ENCODE peak calls at places on chromosomes 3 and 15, in nine cellular contexts. M, X, W, A, R, D, S, G and B are unnamed samples.

GRCh38 chr15:40058476-40059140 is 19.6 kb upstream of the SRP14 start:
- DNase-seq in M (no peak), X (no peak), W (no peak), A (no peak), R (no peak), D (peak), S (no peak), G (peak), B (no peak)

GRCh38 chr3:54053882-54054281 is 68.5 kb upstream of the CACNA2D3 start:
- DNase-seq in M (no peak), X (no peak), W (no peak), A (no peak), R (no peak), D (no peak), S (no peak), G (no peak), B (no peak)

GRCh38 chr3:176577462-176577861 is 619.8 kb downstream of the TBL1XR1 start:
- DNase-seq in M (no peak), X (no peak), W (no peak), A (no peak), R (no peak), D (no peak), S (no peak), G (no peak), B (no peak)

GRCh38 chr3:177484926-177485325 is 287.6 kb upstream of the TBL1XR1 start:
- DNase-seq in M (no peak), X (no peak), W (no peak), A (no peak), R (no peak), D (no peak), S (no peak), G (no peak), B (no peak)

GRCh38 chr3:5813521-5813920 is 626.0 kb downstream of the EDEM1 start:
- DNase-seq in M (no peak), X (no peak), W (no peak), A (no peak), R (no peak), D (no peak), S (no peak), G (no peak), B (no peak)

GRCh38 chr3:60355825-60356224 is 895.4 kb downstream of the FHIT start:
- DNase-seq in M (no peak), X (no peak), W (no peak), A (no peak), R (no peak), D (no peak), S (no peak), G (no peak), B (no peak)

GRCh38 chr15:74400915-74401757 is 32.6 kb downstream of the SEMA7A start:
- DNase-seq in M (no peak), X (no peak), W (no peak), A (no peak), R (no peak), D (peak), S (no peak), G (no peak), B (no peak)

GRCh38 chr3:173397161-173398110 is at the start of gene NLGN1:
- DNase-seq in M (peak), X (peak), W (peak), A (no peak), R (no peak), D (peak), S (peak), G (peak), B (peak)

GRCh38 chr15:29135702-29136426 is 133.8 kb downstream of the NSMCE3 start:
- DNase-seq in M (no peak), X (no peak), W (no peak), A (no peak), R (no peak), D (no peak), S (no peak), G (peak), B (no peak)

GRCh38 chr3:187832202-187832601 is 86.9 kb upstream of the BCL6 start:
- DNase-seq in M (no peak), X (no peak), W (no peak), A (no peak), R (no peak), D (no peak), S (no peak), G (no peak), B (no peak)

GRCh38 chr3:117706037-117706436 is 996.5 kb downstream of the TUSC7 start:
- DNase-seq in M (no peak), X (no peak), W (no peak), A (no peak), R (no peak), D (peak), S (no peak), G (no peak), B (no peak)

GRCh38 chr3:73669268-73669667 is 44.5 kb upstream of the PDZRN3 start:
- DNase-seq in M (no peak), X (no peak), W (no peak), A (no peak), R (no peak), D (peak), S (no peak), G (no peak), B (no peak)

GRCh38 chr15:89794627-89795241 is 18.6 kb downstream of the MESP2 start:
- DNase-seq in M (no peak), X (no peak), W (no peak), A (no peak), R (no peak), D (peak), S (no peak), G (peak), B (no peak)

GRCh38 chr15:50017522-50017921 is 101.5 kb downstream of the ATP8B4 start:
- DNase-seq in M (no peak), X (no peak), W (no peak), A (no peak), R (no peak), D (peak), S (no peak), G (no peak), B (no peak)

GRCh38 chr3:18390024-18390660 is 35.0 kb downstream of the SATB1 start:
- DNase-seq in M (no peak), X (no peak), W (no peak), A (no peak), R (no peak), D (no peak), S (no peak), G (no peak), B (no peak)

GRCh38 chr3:99544819-99545281 is 93.5 kb upstream of the COL8A1 start:
- DNase-seq in M (no peak), X (no peak), W (peak), A (no peak), R (no peak), D (peak), S (no peak), G (no peak), B (no peak)

GRCh38 chr3:39415983-39416382 is 9.5 kb downstream of the RPSA start:
- DNase-seq in M (no peak), X (no peak), W (no peak), A (no peak), R (no peak), D (no peak), S (no peak), G (no peak), B (no peak)

GRCh38 chr3:119812491-119813058 is 30.7 kb downstream of the NR1I2 start:
- DNase-seq in M (no peak), X (peak), W (no peak), A (no peak), R (no peak), D (no peak), S (no peak), G (no peak), B (no peak)

GRCh38 chr3:151909720-151910405 is 36.4 kb downstream of the SUCNR1 start:
- DNase-seq in M (no peak), X (no peak), W (no peak), A (no peak), R (no peak), D (peak), S (no peak), G (no peak), B (no peak)

GRCh38 chr3:124600765-124601164 is 129.5 kb upstream of the UMPS start:
- DNase-seq in M (no peak), X (no peak), W (no peak), A (no peak), R (no peak), D (peak), S (no peak), G (no peak), B (no peak)

GRCh38 chr15:62306851-62307504 is 141.9 kb upstream of the C2CD4B start:
- DNase-seq in M (peak), X (peak), W (peak), A (no peak), R (no peak), D (peak), S (peak), G (no peak), B (peak)

GRCh38 chr3:123783811-123784210 is 100.3 kb downstream of the MYLK start:
- DNase-seq in M (no peak), X (no peak), W (no peak), A (no peak), R (no peak), D (no peak), S (no peak), G (no peak), B (no peak)

GRCh38 chr3:11415099-11415498 is 142.9 kb downstream of the ATG7 start:
- DNase-seq in M (no peak), X (no peak), W (no peak), A (no peak), R (no peak), D (no peak), S (no peak), G (no peak), B (no peak)

GRCh38 chr15:30001592-30001991 is 81.2 kb upstream of the GOLGA8J start:
- DNase-seq in M (no peak), X (no peak), W (no peak), A (no peak), R (no peak), D (no peak), S (no peak), G (no peak), B (peak)

GRCh38 chr3:115862824-115863223 is 239.5 kb downstream of the GAP43 start:
- DNase-seq in M (no peak), X (no peak), W (no peak), A (no peak), R (no peak), D (no peak), S (no peak), G (no peak), B (no peak)

GRCh38 chr3:157868168-157868567 is 238.1 kb downstream of the SHOX2 start:
- DNase-seq in M (no peak), X (no peak), W (no peak), A (no peak), R (no peak), D (peak), S (no peak), G (no peak), B (no peak)

GRCh38 chr3:128429275-128429674 is 37.4 kb downstream of the DNAJB8 start:
- DNase-seq in M (no peak), X (no peak), W (no peak), A (no peak), R (no peak), D (no peak), S (no peak), G (no peak), B (no peak)

GRCh38 chr15:67170143-67170885 is 84.1 kb downstream of the AAGAB start:
- DNase-seq in M (no peak), X (no peak), W (no peak), A (no peak), R (no peak), D (no peak), S (no peak), G (no peak), B (no peak)

GRCh38 chr3:45582407-45582806 is 12.1 kb upstream of the LIMD1 start:
- DNase-seq in M (no peak), X (no peak), W (no peak), A (no peak), R (no peak), D (peak), S (no peak), G (no peak), B (no peak)

GRCh38 chr3:196219194-196219969 is 3.0 kb downstream of the SLC51A start:
- DNase-seq in M (no peak), X (peak), W (peak), A (peak), R (peak), D (peak), S (peak), G (no peak), B (peak)

GRCh38 chr3:55405436-55405835 is 81.7 kb downstream of the WNT5A start:
- DNase-seq in M (no peak), X (no peak), W (no peak), A (no peak), R (no peak), D (peak), S (no peak), G (no peak), B (no peak)

GRCh38 chr3:47306022-47306421 is 23.3 kb downstream of the KLHL18 start:
- DNase-seq in M (no peak), X (no peak), W (no peak), A (no peak), R (no peak), D (no peak), S (no peak), G (no peak), B (no peak)

GRCh38 chr15:90750186-90750585 is 33.0 kb downstream of the BLM start:
- DNase-seq in M (no peak), X (no peak), W (no peak), A (no peak), R (no peak), D (peak), S (no peak), G (no peak), B (no peak)

GRCh38 chr15:47331796-47332480 is 385.4 kb upstream of the SEMA6D start:
- DNase-seq in M (no peak), X (no peak), W (peak), A (no peak), R (no peak), D (peak), S (no peak), G (no peak), B (no peak)

GRCh38 chr15:58475573-58476524 is 44.1 kb downstream of the LIPC start:
- DNase-seq in M (no peak), X (no peak), W (peak), A (no peak), R (no peak), D (peak), S (no peak), G (no peak), B (no peak)

DNA sequence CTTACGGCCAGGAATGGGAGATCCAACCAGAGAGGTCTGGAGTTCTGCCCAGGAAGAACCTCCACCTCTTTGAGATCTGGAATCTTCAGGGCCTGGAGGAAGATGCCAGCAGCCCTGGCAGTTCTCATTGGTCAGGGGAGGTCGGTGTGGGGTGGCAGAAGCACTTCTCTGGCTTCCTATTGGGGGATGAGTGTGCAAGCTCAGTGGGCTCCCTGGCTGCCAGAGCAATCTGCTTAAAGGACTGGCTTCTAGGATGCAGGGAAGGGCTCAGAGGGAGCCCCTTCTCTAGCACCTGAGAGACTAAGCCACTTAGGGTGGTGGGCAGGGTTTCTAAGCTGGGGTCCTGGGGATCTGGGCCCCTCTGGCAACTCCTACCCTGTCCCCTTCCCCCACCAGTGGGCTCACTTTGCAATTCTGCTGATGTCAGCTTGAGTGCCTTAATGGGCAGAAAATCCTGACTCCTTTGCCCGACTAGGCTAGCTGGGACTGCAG is 24.4 kb downstream of the SNX33 start:
- DNase-seq in M (no peak), X (no peak), W (no peak), A (no peak), R (no peak), D (peak), S (no peak), G (no peak), B (no peak)
- H3K27ac ChIP-seq in M (no peak), X (peak), W (peak), A (no peak), R (no peak), D (peak), S (peak), G (peak), B (no peak)

GRCh38 chr15:99702895-99703602 is 30.2 kb downstream of the LYSMD4 start:
- DNase-seq in M (no peak), X (no peak), W (no peak), A (no peak), R (no peak), D (peak), S (no peak), G (no peak), B (no peak)
- H3K27ac ChIP-seq in M (peak), X (peak), W (peak), A (no peak), R (no peak), D (peak), S (peak), G (peak), B (peak)

DNA sequence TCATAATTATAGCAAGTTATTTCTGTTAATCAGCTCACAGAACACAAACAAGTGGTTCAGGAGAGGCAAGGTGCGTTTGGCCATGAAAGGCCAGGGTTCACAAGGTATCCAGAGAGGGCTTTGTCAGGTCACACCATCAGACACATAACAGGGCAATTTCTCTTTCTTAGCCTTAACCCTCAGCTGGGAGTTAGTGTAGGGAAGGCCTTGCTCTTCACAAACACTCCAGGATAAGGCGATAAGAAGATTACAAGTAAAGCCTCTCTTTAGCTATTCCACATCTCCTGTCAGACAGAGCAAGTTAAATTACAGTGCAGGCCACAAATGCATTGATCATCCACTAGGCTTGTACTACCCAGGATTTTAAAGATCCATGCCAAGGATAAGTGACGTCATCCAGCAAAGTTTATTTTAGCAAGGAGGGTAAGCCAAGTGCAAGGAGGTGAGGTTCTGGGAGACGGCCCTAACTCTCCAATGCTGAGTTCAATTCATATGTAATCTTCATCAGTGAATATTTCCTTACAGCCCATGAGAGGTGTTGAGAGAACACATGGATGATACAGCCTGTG is 890.6 kb upstream of the NR2F2 start:
- DNase-seq in M (no peak), X (no peak), W (no peak), A (no peak), R (no peak), D (peak), S (no peak), G (no peak), B (no peak)
- H3K27ac ChIP-seq in M (no peak), X (peak), W (no peak), A (no peak), R (no peak), D (no peak), S (no peak), G (no peak), B (no peak)

GRCh38 chr15:41620536-41621199 is 39.5 kb upstream of the MGA start:
- DNase-seq in M (no peak), X (no peak), W (peak), A (no peak), R (no peak), D (no peak), S (no peak), G (no peak), B (no peak)
- H3K27ac ChIP-seq in M (peak), X (peak), W (peak), A (no peak), R (peak), D (no peak), S (peak), G (peak), B (peak)

GRCh38 chr15:52532427-52532826 is 3.7 kb upstream of the MYO5A start:
- DNase-seq in M (no peak), X (no peak), W (no peak), A (no peak), R (no peak), D (no peak), S (no peak), G (no peak), B (no peak)

GRCh38 chr15:52528465-52529288 is at the start of gene MYO5A:
- DNase-seq in M (peak), X (peak), W (peak), A (peak), R (peak), D (peak), S (peak), G (peak), B (peak)

GRCh38 chr15:52527898-52528464 is 699 bp downstream of the MYO5A start:
- DNase-seq in M (peak), X (no peak), W (peak), A (peak), R (peak), D (peak), S (no peak), G (no peak), B (no peak)

GRCh38 chr15:52529289-52529929 is 729 bp upstream of the MYO5A start:
- DNase-seq in M (no peak), X (no peak), W (no peak), A (peak), R (peak), D (no peak), S (no peak), G (no peak), B (no peak)

DNA sequence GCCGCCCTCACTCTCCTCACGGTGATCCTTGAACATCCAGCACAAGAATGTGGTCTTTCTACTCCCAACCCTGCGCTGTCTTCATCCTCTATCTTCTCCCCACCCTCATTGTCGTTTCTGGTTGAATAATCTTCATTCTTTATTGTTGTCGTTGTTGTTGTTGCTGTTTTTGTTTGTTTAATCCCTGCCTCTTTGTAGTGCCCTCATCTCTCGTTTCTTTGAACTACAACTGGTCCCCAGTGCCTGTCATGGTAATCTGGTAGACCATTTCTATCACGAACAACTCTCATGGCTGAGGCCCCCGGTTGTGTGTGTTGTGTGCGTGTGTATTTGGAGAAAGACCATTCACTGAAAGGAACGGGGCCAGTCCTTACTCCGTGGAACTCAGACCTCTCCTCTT is 1.3 kb upstream of the MYO5A start:
- DNase-seq in M (no peak), X (no peak), W (no peak), A (no peak), R (no peak), D (no peak), S (no peak), G (no peak), B (no peak)
- H3K27ac ChIP-seq in M (no peak), X (peak), W (no peak), A (no peak), R (peak), D (no peak), S (no peak), G (no peak), B (peak)

DNA sequence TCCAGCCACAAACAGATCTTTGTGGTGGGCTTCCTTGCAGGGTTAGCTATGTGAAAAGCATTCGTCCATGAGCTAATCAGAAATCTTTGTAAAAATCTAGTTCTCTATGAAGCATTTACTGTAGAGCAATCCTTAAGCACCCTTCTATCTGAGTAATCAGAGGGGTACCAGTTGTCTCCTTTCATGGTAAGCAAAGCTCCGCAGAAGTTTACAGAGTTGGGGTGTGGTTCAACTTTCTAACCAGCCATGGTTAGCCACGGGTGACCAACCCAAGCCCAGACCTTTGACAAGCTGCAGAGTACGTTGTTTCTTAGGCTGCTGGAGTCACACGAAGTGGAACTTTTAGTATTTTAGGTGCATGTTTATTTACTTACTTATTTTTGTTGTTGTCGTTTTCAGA is 77.4 kb downstream of the FLNB start:
- DNase-seq in M (no peak), X (no peak), W (no peak), A (no peak), R (no peak), D (no peak), S (no peak), G (no peak), B (no peak)
- H3K27ac ChIP-seq in M (no peak), X (peak), W (no peak), A (no peak), R (no peak), D (no peak), S (peak), G (no peak), B (no peak)

GRCh38 chr3:42691861-42692666 is 6.7 kb downstream of the KLHL40 start:
- DNase-seq in M (no peak), X (no peak), W (no peak), A (no peak), R (no peak), D (no peak), S (no peak), G (no peak), B (no peak)

GRCh38 chr3:42692667-42693529 is 7.6 kb downstream of the KLHL40 start:
- DNase-seq in M (no peak), X (no peak), W (no peak), A (no peak), R (no peak), D (no peak), S (no peak), G (no peak), B (no peak)

GRCh38 chr3:42689421-42690014 is 4.2 kb downstream of the KLHL40 start:
- DNase-seq in M (no peak), X (no peak), W (no peak), A (no peak), R (no peak), D (no peak), S (no peak), G (no peak), B (no peak)

GRCh38 chr3:42690191-42690590 is 4.9 kb downstream of the KLHL40 start:
- DNase-seq in M (no peak), X (no peak), W (no peak), A (no peak), R (no peak), D (no peak), S (no peak), G (no peak), B (no peak)

GRCh38 chr3:42690766-42691680 is 5.7 kb downstream of the KLHL40 start:
- DNase-seq in M (no peak), X (no peak), W (no peak), A (no peak), R (no peak), D (no peak), S (no peak), G (no peak), B (no peak)
- H3K27ac ChIP-seq in M (no peak), X (no peak), W (no peak), A (no peak), R (no peak), D (no peak), S (no peak), G (no peak), B (peak)